ENCODE peak calls at places on chromosomes 4 and X, in ten cellular contexts. Q, O, T, F, K, R, Z, N, X and B are unnamed samples. For H3K4me1, the result is how much of the 10 kb centered on the place peaks cover.

GRCh38 chrX:829145-829544 is 198.6 kb downstream of the SHOX start:
- DNase-seq in Q (no peak), O (no peak), T (no peak), F (no peak), K (no peak), R (no peak), Z (no peak), N (no peak), X (no peak), B (no peak)

GRCh38 chr4:111282035-111282434 is 659.2 kb upstream of the PITX2 start:
- DNase-seq in Q (no peak), O (no peak), T (no peak), F (no peak), K (no peak), R (no peak), Z (no peak), N (no peak), X (no peak), B (no peak)

GRCh38 chrX:67543818-67544217 is at the start of gene AR:
- DNase-seq in Q (peak), O (peak), T (no peak), F (peak), K (peak), R (no peak), Z (peak), N (no peak), X (peak), B (peak)

GRCh38 chr4:91171217-91171616 is 1044.0 kb downstream of the CCSER1 start:
- DNase-seq in Q (no peak), O (no peak), T (no peak), F (no peak), K (no peak), R (no peak), Z (peak), N (no peak), X (no peak), B (no peak)

GRCh38 chr4:142645478-142646108 is 200.5 kb downstream of the INPP4B start:
- DNase-seq in Q (no peak), O (no peak), T (no peak), F (no peak), K (no peak), R (peak), Z (no peak), N (no peak), X (no peak), B (no peak)

GRCh38 chr4:182560358-182560757 is 317.2 kb downstream of the TENM3 start:
- DNase-seq in Q (no peak), O (peak), T (no peak), F (no peak), K (peak), R (no peak), Z (peak), N (no peak), X (no peak), B (no peak)

GRCh38 chr4:39933689-39934590 is 43.8 kb downstream of the PDS5A start:
- DNase-seq in Q (no peak), O (peak), T (no peak), F (no peak), K (no peak), R (no peak), Z (peak), N (no peak), X (no peak), B (no peak)

GRCh38 chr4:15717126-15717525 is 14.3 kb downstream of the BST1 start:
- DNase-seq in Q (no peak), O (peak), T (no peak), F (no peak), K (no peak), R (no peak), Z (no peak), N (no peak), X (no peak), B (no peak)

GRCh38 chrX:68942141-68942540 is 113.3 kb downstream of the EFNB1 start:
- DNase-seq in Q (peak), O (no peak), T (no peak), F (no peak), K (no peak), R (no peak), Z (no peak), N (no peak), X (peak), B (no peak)

GRCh38 chr4:125434136-125434535 is 119.4 kb downstream of the FAT4 start:
- DNase-seq in Q (no peak), O (peak), T (no peak), F (no peak), K (no peak), R (no peak), Z (peak), N (no peak), X (no peak), B (no peak)

GRCh38 chrX:22338740-22339139 is 66.0 kb downstream of the CBLL2 start:
- DNase-seq in Q (no peak), O (peak), T (no peak), F (no peak), K (no peak), R (no peak), Z (peak), N (no peak), X (no peak), B (no peak)

GRCh38 chr4:77007358-77008230 is 58.0 kb downstream of the SEPTIN11 start:
- DNase-seq in Q (no peak), O (peak), T (no peak), F (no peak), K (no peak), R (peak), Z (peak), N (peak), X (no peak), B (no peak)

GRCh38 chrX:109472939-109473713 is 8.8 kb downstream of the GUCY2F start:
- DNase-seq in Q (no peak), O (peak), T (no peak), F (no peak), K (peak), R (no peak), Z (peak), N (no peak), X (no peak), B (no peak)

GRCh38 chr4:123600426-123600825 is 203.8 kb downstream of the SPRY1 start:
- DNase-seq in Q (no peak), O (no peak), T (no peak), F (no peak), K (peak), R (no peak), Z (no peak), N (no peak), X (no peak), B (no peak)

GRCh38 chrX:262391-262909 is 18.7 kb upstream of the PLCXD1 start:
- DNase-seq in Q (no peak), O (no peak), T (peak), F (no peak), K (no peak), R (no peak), Z (no peak), N (no peak), X (peak), B (peak)

GRCh38 chrX:10011261-10011931 is 44.2 kb downstream of the CLDN34 start:
- DNase-seq in Q (no peak), O (peak), T (no peak), F (no peak), K (peak), R (peak), Z (no peak), N (no peak), X (no peak), B (no peak)

GRCh38 chr4:87077834-87078585 is 142.4 kb downstream of the KLHL8 start:
- DNase-seq in Q (no peak), O (no peak), T (no peak), F (no peak), K (no peak), R (no peak), Z (no peak), N (no peak), X (no peak), B (no peak)

GRCh38 chr4:87075876-87076275 is 141.1 kb downstream of the AFF1 start:
- DNase-seq in Q (no peak), O (no peak), T (no peak), F (no peak), K (no peak), R (no peak), Z (no peak), N (no peak), X (no peak), B (no peak)

GRCh38 chr4:87078987-87079469 is 141.4 kb downstream of the KLHL8 start:
- DNase-seq in Q (peak), O (peak), T (no peak), F (no peak), K (no peak), R (no peak), Z (peak), N (no peak), X (no peak), B (peak)

GRCh38 chr4:87073570-87074470 is 139.0 kb downstream of the AFF1 start:
- DNase-seq in Q (no peak), O (peak), T (no peak), F (no peak), K (peak), R (peak), Z (peak), N (peak), X (peak), B (no peak)

GRCh38 chr4:87076690-87077358 is 142.0 kb downstream of the AFF1 start:
- DNase-seq in Q (no peak), O (no peak), T (no peak), F (no peak), K (no peak), R (no peak), Z (no peak), N (no peak), X (no peak), B (no peak)
- H3K4me1 ChIP-seq in Q (half or more), O (under half), T (under half), F (half or more), K (under half), R (under half), Z (under half), N (under half), X (under half), B (half or more)

DNA sequence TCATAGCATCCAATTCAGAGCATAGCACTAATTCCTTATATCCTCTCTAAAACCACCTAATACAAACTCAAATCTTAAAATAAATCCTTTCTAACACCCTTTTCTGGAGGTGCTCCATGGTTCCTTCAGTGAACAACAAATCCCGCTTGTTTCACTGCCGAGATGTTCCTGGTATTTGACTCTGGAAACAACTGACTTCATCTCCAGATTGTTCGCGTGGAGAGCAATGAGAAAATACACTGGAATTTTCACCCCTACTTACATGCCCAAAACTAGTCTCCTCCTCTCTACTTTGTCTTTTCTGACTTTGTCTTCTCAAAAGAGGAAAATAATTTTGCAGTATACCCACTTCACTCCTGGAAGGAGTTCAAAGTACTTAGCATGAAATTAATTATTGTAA is 129.0 kb downstream of the PLS3 start:
- DNase-seq in Q (no peak), O (peak), T (no peak), F (no peak), K (peak), R (no peak), Z (no peak), N (no peak), X (no peak), B (no peak)
- H3K4me1 ChIP-seq in Q (under half), O (under half), T (under half), F (under half), K (under half), R (under half), Z (under half), N (under half), X (under half), B (under half)

GRCh38 chr4:154562697-154563254 is at the start of gene FGB:
- DNase-seq in Q (no peak), O (no peak), T (no peak), F (no peak), K (no peak), R (no peak), Z (no peak), N (no peak), X (no peak), B (no peak)
- H3K4me1 ChIP-seq in Q (under half), O (under half), T (under half), F (under half), K (under half), R (under half), Z (under half), N (under half), X (under half), B (under half)

DNA sequence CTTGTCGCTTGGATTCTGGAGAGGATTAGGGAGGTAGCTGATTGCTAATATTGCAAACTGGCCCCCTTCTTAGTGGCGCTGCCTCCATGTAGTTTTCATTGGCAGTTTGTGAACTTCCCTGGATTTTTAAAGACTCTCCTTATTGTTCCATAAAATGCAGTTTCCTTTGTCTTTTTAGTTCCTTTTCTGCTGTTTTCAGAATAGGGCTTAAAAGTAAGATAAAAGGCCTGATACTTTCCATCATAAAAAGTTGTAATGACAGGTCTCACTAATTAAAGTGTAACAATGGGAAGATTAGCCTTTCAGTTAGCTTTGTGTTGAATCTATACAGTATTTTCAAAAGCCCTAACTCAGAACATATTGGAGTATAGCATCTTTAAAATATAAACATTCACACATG is 21.2 kb downstream of the ZIC3 start:
- DNase-seq in Q (no peak), O (no peak), T (no peak), F (no peak), K (no peak), R (no peak), Z (no peak), N (no peak), X (no peak), B (no peak)
- H3K4me1 ChIP-seq in Q (under half), O (under half), T (under half), F (under half), K (under half), R (under half), Z (under half), N (under half), X (under half), B (under half)

GRCh38 chrX:11557120-11557519 is 108.6 kb downstream of the ARHGAP6 start:
- DNase-seq in Q (no peak), O (peak), T (no peak), F (no peak), K (no peak), R (no peak), Z (peak), N (no peak), X (no peak), B (no peak)
- H3K4me1 ChIP-seq in Q (under half), O (under half), T (under half), F (under half), K (under half), R (under half), Z (under half), N (under half), X (under half), B (under half)

GRCh38 chr4:17664755-17665154 is 50.3 kb downstream of the MED28 start:
- DNase-seq in Q (no peak), O (no peak), T (no peak), F (no peak), K (no peak), R (no peak), Z (no peak), N (no peak), X (no peak), B (no peak)

GRCh38 chr4:17667653-17668201 is 53.3 kb downstream of the MED28 start:
- DNase-seq in Q (no peak), O (no peak), T (no peak), F (no peak), K (no peak), R (no peak), Z (no peak), N (no peak), X (no peak), B (no peak)

GRCh38 chr4:17665852-17666251 is 51.4 kb downstream of the MED28 start:
- DNase-seq in Q (no peak), O (no peak), T (no peak), F (no peak), K (no peak), R (no peak), Z (no peak), N (no peak), X (no peak), B (no peak)

GRCh38 chr4:17665346-17665745 is 50.9 kb downstream of the MED28 start:
- DNase-seq in Q (no peak), O (no peak), T (no peak), F (no peak), K (no peak), R (no peak), Z (no peak), N (no peak), X (no peak), B (no peak)

DNA sequence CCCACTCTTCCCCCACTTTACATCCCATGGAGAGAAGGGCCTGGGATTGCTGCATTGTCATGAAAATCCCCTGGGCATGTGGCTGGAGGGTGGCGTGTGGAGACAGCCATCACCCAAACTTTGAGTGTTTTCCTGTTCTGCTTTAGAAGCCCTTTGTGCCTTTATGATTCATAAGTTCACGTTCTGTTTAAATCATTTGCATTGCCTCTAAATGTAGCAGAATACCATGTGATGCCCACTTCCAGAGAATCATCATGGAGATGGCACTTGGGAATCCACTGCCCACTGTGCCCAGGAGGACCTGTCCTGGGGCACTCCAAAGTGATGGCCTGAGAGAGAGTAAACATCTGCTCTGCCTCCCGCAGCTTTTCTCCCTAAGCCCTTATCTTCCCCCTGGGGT is 52.8 kb downstream of the MED28 start:
- DNase-seq in Q (no peak), O (no peak), T (no peak), F (no peak), K (no peak), R (no peak), Z (no peak), N (no peak), X (no peak), B (no peak)
- H3K4me1 ChIP-seq in Q (under half), O (under half), T (under half), F (under half), K (under half), R (under half), Z (under half), N (under half), X (under half), B (under half)

GRCh38 chr4:3322059-3322550 is 29.3 kb downstream of the RGS12 start:
- DNase-seq in Q (peak), O (peak), T (no peak), F (no peak), K (peak), R (no peak), Z (peak), N (peak), X (peak), B (peak)
- H3K4me1 ChIP-seq in Q (under half), O (under half), T (under half), F (under half), K (under half), R (under half), Z (under half), N (under half), X (under half), B (under half)